ENCODE peak calls at places on chromosomes 2 and 18, in six cellular contexts. W is astrocyte of the cerebellum, X is esophagus squamous epithelium, F is right lobe of liver, U is keratinocyte, S is heart right ventricle. Z is an unnamed sample.

GRCh38 chr2:47195149-47195548 is 40.0 kb upstream of the STPG4 start:
- DNase-seq in W (no peak), S (no peak), X (no peak), F (no peak), U (no peak), Z (peak)

GRCh38 chr2:65545818-65546217 is 113.4 kb upstream of the SPRED2 start:
- DNase-seq in X (no peak), S (no peak), U (no peak), W (no peak), F (no peak), Z (no peak)

GRCh38 chr2:121644715-121645114 is 4.5 kb downstream of the CLASP1 start:
- DNase-seq in W (no peak), U (no peak), X (no peak), F (no peak), S (no peak), Z (no peak)

GRCh38 chr2:163132850-163133249 is 294.3 kb upstream of the KCNH7 start:
- DNase-seq in S (no peak), U (no peak), X (no peak), W (no peak), F (no peak), Z (peak)

GRCh38 chr2:180219471-180219870 is 212.4 kb upstream of the CWC22 start:
- DNase-seq in U (no peak), W (peak), S (no peak), X (no peak), F (no peak), Z (peak)

GRCh38 chr2:88933980-88934379 is 242.5 kb downstream of the RPIA start:
- DNase-seq in U (no peak), W (no peak), S (no peak), X (no peak), F (no peak), Z (no peak)

GRCh38 chr2:241926541-241927311 is 57.2 kb downstream of the RTP5 start:
- DNase-seq in F (peak), X (no peak), U (no peak), S (no peak), W (no peak), Z (no peak)

GRCh38 chr2:62114564-62114963 is 81.4 kb upstream of the B3GNT2 start:
- DNase-seq in X (no peak), S (peak), F (no peak), W (no peak), U (no peak), Z (no peak)

GRCh38 chr18:2281523-2282199 is 289.6 kb downstream of the METTL4 start:
- DNase-seq in F (no peak), U (no peak), S (no peak), X (no peak), W (no peak), Z (no peak)

GRCh38 chr2:12284487-12284886 is 432.2 kb upstream of the TRIB2 start:
- DNase-seq in S (no peak), F (no peak), U (peak), X (no peak), W (peak), Z (peak)

GRCh38 chr2:223884399-223884798 is 47.0 kb upstream of the AP1S3 start:
- DNase-seq in U (no peak), S (no peak), X (no peak), F (no peak), W (no peak), Z (no peak)

GRCh38 chr2:230085201-230085600 is 16.5 kb upstream of the SLC16A14 start:
- DNase-seq in X (no peak), F (no peak), S (no peak), W (no peak), U (no peak), Z (no peak)

GRCh38 chr2:197208841-197209240 is 101.7 kb downstream of the ANKRD44 start:
- DNase-seq in S (no peak), U (no peak), F (no peak), X (no peak), W (no peak), Z (no peak)

GRCh38 chr2:151999058-151999457 is 99.8 kb downstream of the CACNB4 start:
- DNase-seq in F (peak), X (no peak), U (peak), S (peak), W (peak), Z (peak)

GRCh38 chr2:242038166-242038927 is 168.8 kb downstream of the RTP5 start:
- DNase-seq in S (no peak), F (no peak), X (no peak), W (no peak), U (no peak), Z (no peak)

GRCh38 chr18:10973579-10974260 is 175.6 kb downstream of the PIEZO2 start:
- DNase-seq in X (no peak), W (peak), F (peak), S (no peak), U (no peak), Z (no peak)

GRCh38 chr2:107242811-107243210 is 356.8 kb upstream of the ST6GAL2 start:
- DNase-seq in F (no peak), U (no peak), X (no peak), S (no peak), W (no peak), Z (no peak)

GRCh38 chr2:121363632-121364420 is 78.8 kb upstream of the TFCP2L1 start:
- DNase-seq in U (peak), F (no peak), W (peak), S (no peak), X (no peak), Z (peak)

GRCh38 chr2:66379473-66379872 is 55.5 kb upstream of the MEIS1 start:
- DNase-seq in F (no peak), W (no peak), U (no peak), S (no peak), X (no peak), Z (no peak)

GRCh38 chr2:72988041-72988440 is 70.7 kb downstream of the EMX1 start:
- DNase-seq in U (no peak), F (no peak), W (no peak), S (no peak), X (no peak), Z (no peak)

GRCh38 chr2:168380500-168380899 is 75.6 kb upstream of the CERS6 start:
- DNase-seq in S (no peak), W (no peak), F (no peak), X (no peak), U (no peak), Z (no peak)

GRCh38 chr2:64624862-64625261 is 28.9 kb downstream of the SERTAD2 start:
- DNase-seq in U (no peak), S (no peak), F (no peak), X (no peak), W (no peak), Z (no peak)

GRCh38 chr18:43159091-43159490 is 43.6 kb upstream of the RIT2 start:
- DNase-seq in U (no peak), W (peak), S (no peak), F (no peak), X (no peak), Z (peak)

GRCh38 chr2:23135481-23136100 is 249.4 kb upstream of the KLHL29 start:
- DNase-seq in F (no peak), W (no peak), S (peak), U (no peak), X (no peak), Z (no peak)

GRCh38 chr2:166365803-166366420 is 9.8 kb downstream of the SCN9A start:
- DNase-seq in F (no peak), W (peak), S (no peak), U (no peak), X (no peak), Z (peak)

GRCh38 chr18:75139226-75139911 is 69.6 kb downstream of the PTGR3 start:
- DNase-seq in W (no peak), F (no peak), X (no peak), S (no peak), U (no peak), Z (no peak)

GRCh38 chr18:72235422-72235821 is 308.7 kb downstream of the CBLN2 start:
- DNase-seq in X (no peak), S (no peak), U (no peak), W (no peak), F (no peak), Z (no peak)

GRCh38 chr2:112757265-112757664 is 7.1 kb downstream of the CKAP2L start:
- DNase-seq in W (no peak), F (peak), X (no peak), U (no peak), S (no peak), Z (no peak)

GRCh38 chr18:35116784-35117318 is 75.6 kb downstream of the MAPRE2 start:
- DNase-seq in U (no peak), W (no peak), X (no peak), F (no peak), S (no peak), Z (no peak)

GRCh38 chr2:239277401-239278085 is 123.3 kb downstream of the HDAC4 start:
- DNase-seq in S (no peak), X (no peak), U (no peak), F (no peak), W (no peak), Z (no peak)

GRCh38 chr2:178404380-178404767 is 46.6 kb downstream of the PRKRA start:
- DNase-seq in W (no peak), S (no peak), U (no peak), F (no peak), X (no peak), Z (peak)

GRCh38 chr2:239938651-239939486 is 86.3 kb downstream of the NDUFA10 start:
- DNase-seq in F (peak), X (no peak), S (no peak), U (no peak), W (no peak), Z (no peak)

GRCh38 chr2:144453039-144453336 is 66.9 kb downstream of the ZEB2 start:
- DNase-seq in U (no peak), X (no peak), F (no peak), S (no peak), W (no peak), Z (peak)

GRCh38 chr2:54957321-54957999 is 92.8 kb downstream of the RTN4 start:
- DNase-seq in X (no peak), W (no peak), S (no peak), U (no peak), F (no peak), Z (no peak)

GRCh38 chr18:9716780-9717563 is 8.9 kb downstream of the RAB31 start:
- DNase-seq in W (no peak), F (no peak), U (no peak), X (no peak), S (no peak), Z (no peak)

GRCh38 chr18:55338955-55339662 is 248.9 kb downstream of the TCF4 start:
- DNase-seq in U (no peak), X (no peak), S (no peak), W (no peak), F (no peak), Z (no peak)
- TF ChIP-seq CTCF in U (no peak), X (no peak), S (peak), W (peak), F (no peak), Z (peak)

DNA sequence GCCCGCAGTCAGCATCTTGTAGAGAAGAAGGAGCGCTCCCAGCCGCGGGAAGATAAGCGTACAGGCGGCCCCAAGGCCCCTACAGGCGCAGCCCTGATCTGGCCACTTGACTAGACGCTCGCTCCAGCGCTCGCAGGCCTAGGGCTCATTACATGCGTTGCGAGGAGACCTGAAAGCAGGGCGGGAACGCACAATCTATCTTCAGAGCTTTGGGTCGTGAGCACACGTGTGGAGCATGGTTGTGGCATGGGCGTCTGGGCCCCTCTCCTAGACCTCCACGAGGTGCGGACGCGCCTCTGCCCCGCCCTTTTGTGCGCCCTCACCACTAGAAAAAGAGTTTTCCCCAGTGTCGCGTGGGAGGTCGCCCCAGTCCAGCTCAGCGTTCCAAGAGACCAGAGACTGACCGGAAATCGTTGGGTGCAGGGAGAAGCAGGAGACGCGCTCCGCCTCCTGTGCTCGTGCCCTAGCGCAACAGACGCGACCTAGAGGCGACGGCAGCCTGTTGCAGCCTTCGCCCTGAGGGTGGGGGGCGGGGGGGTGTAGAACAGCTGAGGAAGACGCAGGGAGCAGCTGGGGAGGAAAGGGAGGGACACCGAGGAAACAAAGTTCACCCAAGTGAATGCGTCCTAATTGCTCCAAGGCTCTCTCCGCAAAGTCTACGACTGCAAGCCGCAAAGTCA is 12.6 kb downstream of the NR4A2 start:
- DNase-seq in U (no peak), X (no peak), W (no peak), S (peak), F (peak), Z (no peak)
- H3K4me3 ChIP-seq in U (peak), X (peak), W (peak), S (peak), F (peak), Z (peak)

DNA sequence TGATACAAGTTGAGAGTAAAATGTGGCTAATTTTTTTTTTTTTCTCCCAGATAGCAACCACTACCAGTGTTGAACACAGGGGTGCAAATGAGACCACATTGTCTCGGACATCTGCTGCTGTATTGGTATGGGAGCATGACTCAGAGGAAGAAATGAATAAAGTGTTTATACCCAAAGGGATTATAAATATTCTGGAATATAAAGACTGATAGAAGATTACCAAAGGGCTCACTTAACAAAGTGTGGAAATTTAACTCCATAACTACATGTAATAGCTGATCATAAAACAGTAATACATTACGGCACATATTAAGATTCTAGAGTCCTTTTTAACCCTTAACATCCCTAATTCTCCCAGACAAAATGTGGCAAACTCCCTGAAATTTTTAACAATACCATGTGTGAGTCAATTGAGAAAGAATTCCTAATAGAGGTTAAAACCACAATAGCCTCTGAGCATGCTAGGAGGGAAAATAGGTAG is 1023.0 kb upstream of the ACVR2A start:
- DNase-seq in U (no peak), X (no peak), S (no peak), W (peak), F (no peak), Z (peak)
- TF ChIP-seq CTCF in U (peak), X (no peak), S (no peak), W (peak), F (no peak), Z (peak)

DNA sequence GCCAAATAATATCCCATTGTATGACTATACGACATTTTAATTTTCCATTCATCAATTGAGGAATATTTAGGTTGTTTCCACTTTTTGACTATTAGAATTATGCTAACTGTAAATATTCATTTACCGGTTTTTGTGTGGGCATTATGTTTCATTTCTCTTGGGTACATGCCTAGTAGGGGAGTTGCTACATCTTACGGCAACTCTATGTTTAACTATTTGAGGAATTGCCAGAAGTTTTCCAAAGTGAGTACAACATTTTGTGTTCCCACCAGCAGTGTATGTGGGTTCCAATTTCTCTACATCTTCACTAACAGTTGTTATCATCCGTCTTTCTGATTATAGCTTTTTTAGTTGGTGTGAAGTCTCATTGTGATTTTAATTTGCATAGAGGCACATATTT is 1.6 kb upstream of the KDSR start:
- DNase-seq in S (no peak), X (no peak), F (no peak), U (no peak), W (no peak), Z (no peak)
- H3K4me3 ChIP-seq in S (no peak), X (no peak), F (no peak), U (no peak), W (no peak), Z (no peak)

GRCh38 chr2:232132179-232132578 is 170.7 kb downstream of the DIS3L2 start:
- DNase-seq in W (no peak), U (no peak), F (no peak), S (no peak), X (no peak), Z (no peak)

GRCh38 chr2:232129483-232129882 is 168.0 kb downstream of the DIS3L2 start:
- DNase-seq in S (no peak), X (no peak), W (peak), F (no peak), U (no peak), Z (no peak)

GRCh38 chr2:232137346-232137745 is 175.8 kb downstream of the DIS3L2 start:
- DNase-seq in X (no peak), U (no peak), W (no peak), S (no peak), F (no peak), Z (no peak)

GRCh38 chr2:232134939-232135338 is 173.4 kb downstream of the DIS3L2 start:
- DNase-seq in F (no peak), W (no peak), X (no peak), U (no peak), S (no peak), Z (no peak)

DNA sequence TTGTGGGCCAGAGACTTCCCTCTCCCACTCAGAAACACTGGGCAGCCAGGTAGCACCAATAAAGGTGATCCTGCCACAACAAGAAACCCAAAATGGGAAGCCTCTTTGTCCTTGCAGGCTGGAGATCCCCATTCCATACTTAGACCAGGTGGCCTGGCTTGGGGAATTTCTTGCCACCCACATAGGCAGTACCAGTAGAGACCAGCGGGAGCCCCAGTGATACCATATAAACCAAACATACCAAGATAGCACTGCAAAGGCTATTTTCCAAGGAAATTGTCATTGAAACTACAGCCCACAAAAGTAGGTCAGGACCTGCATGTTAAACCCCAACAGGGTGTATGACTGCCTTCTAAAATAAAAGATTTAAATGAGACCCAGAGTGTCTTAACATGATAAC is 171.6 kb downstream of the DIS3L2 start:
- DNase-seq in U (no peak), F (no peak), W (no peak), X (no peak), S (no peak), Z (no peak)
- TF ChIP-seq CTCF in U (peak), F (no peak), W (peak), X (no peak), S (no peak), Z (peak)

DNA sequence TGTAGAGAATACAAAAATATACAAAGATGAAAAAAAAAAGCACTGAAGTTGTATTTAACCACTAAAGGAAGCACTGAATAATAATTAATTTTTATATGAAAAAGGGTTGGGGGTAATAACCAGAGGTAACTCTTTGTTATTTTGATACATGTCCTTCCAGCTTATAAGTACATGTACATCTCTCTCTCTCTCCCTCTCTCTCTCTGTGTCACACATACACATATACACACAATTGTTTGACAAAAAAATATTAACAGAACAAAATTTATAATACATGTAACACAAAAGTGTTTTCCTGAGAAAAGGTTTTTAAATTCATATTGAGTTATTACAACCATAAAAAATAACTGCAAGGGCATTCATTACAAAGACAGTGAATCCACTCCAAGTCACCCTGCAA is 4.6 kb downstream of the WIPF1 start:
- DNase-seq in X (no peak), F (no peak), S (no peak), U (no peak), W (no peak), Z (no peak)
- H3K4me3 ChIP-seq in X (peak), F (no peak), S (no peak), U (no peak), W (no peak), Z (no peak)

GRCh38 chr2:231662028-231662810 is 46.1 kb upstream of the PTMA start:
- DNase-seq in X (peak), W (peak), F (peak), S (peak), U (peak), Z (peak)
- TF ChIP-seq CTCF in X (peak), W (no peak), F (no peak), S (peak), U (no peak), Z (no peak)

Z was measured in astrocyte of the spinal cord.